ENCODE peak calls at places on chromosomes 16 and 17, in six cellular contexts. L is activated CD4-positive, alpha-beta T cell treated with anti-CD3 and anti-CD28 coated beads, Interleukin-2, amount 50 U/mL, for 1 hour; H is HS-5; W is stimulated activated CD4-positive, alpha-beta T cell treated with anti-CD3 and anti-CD28 coated beads, Interleukin-15, amount 100 ng/mL, for 24 hours; B is fibroblast of the conjunctiva; O is NCI-H69. M is an unnamed sample.

GRCh38 chr17:48187867-48188608 is 80.5 kb downstream of the SNX11 start:
- DNase-seq in B (no peak), O (peak), L (no peak), W (no peak), H (no peak), M (no peak)

GRCh38 chr17:16477255-16477654 is 14.7 kb downstream of the LRRC75A start:
- DNase-seq in H (peak), W (no peak), B (peak), L (no peak), O (no peak), M (no peak)

GRCh38 chr16:48959747-48960146 is 321.9 kb downstream of the CBLN1 start:
- DNase-seq in O (no peak), H (no peak), W (no peak), B (no peak), L (no peak), M (no peak)

GRCh38 chr17:17391575-17392370 is 85.0 kb upstream of the MED9 start:
- DNase-seq in L (peak), B (no peak), W (peak), H (no peak), O (no peak), M (no peak)

GRCh38 chr17:76134911-76135809 is 5.9 kb downstream of the FOXJ1 start:
- DNase-seq in B (no peak), L (no peak), O (no peak), H (no peak), W (no peak), M (no peak)

GRCh38 chr16:1960665-1961630 is 1.6 kb downstream of the NDUFB10 start:
- DNase-seq in W (peak), L (peak), H (peak), O (peak), B (no peak), M (no peak)

GRCh38 chr17:6894206-6894528 is 62.6 kb upstream of the TEKT1 start:
- DNase-seq in B (no peak), O (no peak), H (no peak), W (peak), L (peak), M (no peak)

GRCh38 chr17:28173071-28173561 is 130.6 kb downstream of the NLK start:
- DNase-seq in B (no peak), W (no peak), H (no peak), O (peak), L (no peak), M (no peak)

GRCh38 chr17:80817861-80818260 is 173.8 kb upstream of the CHMP6 start:
- DNase-seq in H (peak), B (no peak), L (no peak), W (no peak), O (no peak), M (no peak)

GRCh38 chr16:57092786-57093301 is 461 bp downstream of the CPNE2 start:
- DNase-seq in H (no peak), W (peak), O (peak), L (peak), B (no peak), M (peak)

GRCh38 chr17:29782917-29783316 is 147.1 kb downstream of the SSH2 start:
- DNase-seq in H (no peak), O (no peak), W (no peak), B (no peak), L (no peak), M (no peak)

GRCh38 chr17:78284146-78284545 is 52.7 kb downstream of the TMEM235 start:
- DNase-seq in O (no peak), L (no peak), W (no peak), H (no peak), B (peak), M (no peak)

GRCh38 chr17:60514053-60514452 is 12.0 kb downstream of the APPBP2 start:
- DNase-seq in W (no peak), B (no peak), L (no peak), O (no peak), H (no peak), M (no peak)

GRCh38 chr17:80637286-80637703 is 92.7 kb downstream of the RPTOR start:
- DNase-seq in W (no peak), L (no peak), O (peak), B (no peak), H (no peak), M (no peak)

GRCh38 chr16:11439216-11439615 is 94.0 kb downstream of the RMI2 start:
- DNase-seq in O (peak), H (no peak), B (peak), L (no peak), W (no peak), M (no peak)

GRCh38 chr17:32516450-32516849 is 29.7 kb downstream of the CDK5R1 start:
- DNase-seq in B (no peak), W (no peak), O (peak), L (no peak), H (no peak), M (no peak)